ENCODE peak calls at places on chromosomes 5 and 9, in five cellular contexts. J, U, M, R and W are unnamed samples.

GRCh38 chr9:117091529-117091928 is 323.3 kb downstream of the ASTN2 start:
- DNase-seq in J (no peak), M (no peak), U (no peak), R (no peak), W (no peak)

GRCh38 chr9:14314424-14314928 is 535 bp upstream of the NFIB start:
- DNase-seq in J (peak; percentile 68), M (peak; percentile 96), U (no peak), R (no peak), W (peak; percentile 94)

GRCh38 chr9:18071651-18072060 is 402.3 kb upstream of the ADAMTSL1 start:
- DNase-seq in U (no peak), M (peak; percentile 36), R (no peak), J (no peak), W (peak; percentile 2)

GRCh38 chr9:7342229-7342628 is 457.3 kb downstream of the DMAC1 start:
- DNase-seq in R (no peak), M (no peak), J (no peak), U (no peak), W (no peak)

GRCh38 chr5:109410389-109411174 is 808 bp upstream of the PJA2 start:
- DNase-seq in R (peak; percentile 87), M (peak; percentile 62), U (peak; percentile 26), J (peak; percentile 28), W (peak; percentile 77)

GRCh38 chr5:174794941-174795672 is 70.7 kb downstream of the MSX2 start:
- DNase-seq in R (peak; percentile 13), M (no peak), J (peak; percentile 25), U (no peak), W (no peak)

GRCh38 chr5:178234753-178235599 is 2.4 kb upstream of the PHYKPL start:
- DNase-seq in R (peak; percentile 89), M (peak; percentile 59), U (peak; percentile 79), J (peak; percentile 57), W (peak; percentile 55)

GRCh38 chr5:145246961-145247744 is 588.0 kb downstream of the PRELID2 start:
- DNase-seq in R (no peak), M (peak; percentile 85), U (no peak), J (no peak), W (no peak)

GRCh38 chr5:122316652-122317051 is 4.6 kb downstream of the SNCAIP start:
- DNase-seq in M (no peak), R (no peak), U (no peak), J (no peak), W (no peak)

GRCh38 chr9:132776891-132777290 is 101.2 kb downstream of the AK8 start:
- DNase-seq in R (no peak), M (no peak), U (no peak), J (no peak), W (no peak)